ENCODE peak calls at places on chromosomes 7 and 10, in seven cellular contexts. T is sciatic nerve; E is activated T-helper 1 cell treated with anti-CD3 and anti-CD28 coated beads, Interleukin-2, amount 50 U/mL, for 16 hours; Y is islet precursor cell; C is heart left ventricle; S is T1000; P is lower lobe of right lung. Z is an unnamed sample.

GRCh38 chr7:25456467-25457171 is 228.3 kb upstream of the NPVF start:
- DNase-seq in T (peak; percentile 63), Y (no peak), S (no peak), C (peak; percentile 37), P (no peak), E (no peak), Z (no peak)

GRCh38 chr7:1647961-1648631 is 22.0 kb upstream of the ELFN1 start:
- DNase-seq in S (no peak), T (no peak), Y (no peak), P (peak; percentile 41), C (peak; percentile 91), E (no peak), Z (no peak)

GRCh38 chr7:135210818-135211178 is 528 bp downstream of the WDR91 start:
- DNase-seq in P (no peak), T (no peak), E (no peak), C (no peak), Y (no peak), S (no peak), Z (no peak)

GRCh38 chr10:9228770-9229169 is 1174.3 kb downstream of the GATA3 start:
- DNase-seq in C (no peak), S (no peak), E (no peak), P (no peak), T (no peak), Y (no peak), Z (no peak)

GRCh38 chr10:73092830-73093229 is 3.8 kb downstream of the P4HA1 start:
- DNase-seq in P (no peak), E (no peak), C (no peak), S (no peak), T (no peak), Y (no peak), Z (no peak)

GRCh38 chr10:10533417-10533816 is 484.3 kb upstream of the CELF2 start:
- DNase-seq in Y (peak; percentile 83), P (no peak), T (no peak), E (no peak), C (no peak), S (peak; percentile 70), Z (no peak)

GRCh38 chr7:50450691-50451051 is 521 bp upstream of the FIGNL1 start:
- DNase-seq in Y (no peak), C (peak; percentile 45), E (no peak), S (no peak), T (no peak), P (peak; percentile 61), Z (no peak)

GRCh38 chr7:19747740-19748339 is 25.6 kb downstream of the TMEM196 start:
- DNase-seq in T (no peak), Y (no peak), C (no peak), S (no peak), P (no peak), E (no peak), Z (peak; percentile 49)

GRCh38 chr7:318476-319266 is 28.7 kb downstream of the FOXL3 start:
- DNase-seq in E (no peak), S (no peak), P (peak; percentile 46), T (no peak), Y (no peak), C (peak; percentile 21), Z (no peak)

GRCh38 chr10:131947631-131948347 is 33.9 kb downstream of the BNIP3 start:
- DNase-seq in Y (peak; percentile 74), S (peak; percentile 28), E (no peak), C (no peak), T (no peak), P (no peak), Z (no peak)

GRCh38 chr7:151016942-151017341 is 7.4 kb downstream of the ATG9B start:
- DNase-seq in S (no peak), T (no peak), E (no peak), P (no peak), Y (no peak), C (no peak), Z (no peak)

GRCh38 chr10:11454958-11455566 is 156.4 kb downstream of the USP6NL start:
- DNase-seq in T (no peak), Y (no peak), P (no peak), C (no peak), E (no peak), S (no peak), Z (no peak)

GRCh38 chr7:5630670-5631069 is 150.8 kb downstream of the RNF216 start:
- DNase-seq in P (no peak), T (no peak), S (no peak), E (no peak), Y (no peak), C (no peak), Z (no peak)

GRCh38 chr7:134954197-134955082 is 31.9 kb upstream of the AGBL3 start:
- DNase-seq in T (no peak), C (no peak), E (no peak), P (no peak), Y (no peak), S (no peak), Z (peak; percentile 12)

GRCh38 chr7:55325371-55325792 is 39.8 kb upstream of the LANCL2 start:
- DNase-seq in T (no peak), C (peak; percentile 80), S (no peak), P (no peak), E (no peak), Y (no peak), Z (no peak)

GRCh38 chr7:572668-573495 is 53.2 kb upstream of the PDGFA start:
- DNase-seq in C (no peak), E (no peak), T (no peak), P (no peak), Y (no peak), S (no peak), Z (no peak)

Z was measured in HCT116.